ENCODE peak calls at places on chromosomes 7 and 10, in nine cellular contexts. One of them, this sample, is unnamed. For H3K27me3, the result is how much of the 10 kb centered on the place peaks cover.

GRCh38 chr7:44854644-44855364 is 6.9 kb upstream of the H2AZ2 start:
- DNase-seq in cardiac muscle cell: no peak
- DNase-seq in upper lobe of right lung: no peak
- DNase-seq in left ventricle myocardium inferior: no peak
- DNase-seq in body of pancreas: no peak
- DNase-seq in PC-3: no peak
- DNase-seq in mesendoderm: no peak
- DNase-seq in esophagus squamous epithelium: no peak
- DNase-seq in WERI-Rb-1: no peak
- DNase-seq in this sample: no peak

GRCh38 chr10:78937388-78937787 is 131.4 kb upstream of the ZMIZ1 start:
- DNase-seq in mesendoderm: no peak
- DNase-seq in upper lobe of right lung: peak
- DNase-seq in body of pancreas: no peak
- DNase-seq in PC-3: peak
- DNase-seq in WERI-Rb-1: no peak
- DNase-seq in esophagus squamous epithelium: no peak
- DNase-seq in left ventricle myocardium inferior: no peak
- DNase-seq in cardiac muscle cell: peak
- DNase-seq in this sample: no peak

GRCh38 chr10:87751274-87751673 is 66.8 kb downstream of the ATAD1 start:
- DNase-seq in PC-3: no peak
- DNase-seq in left ventricle myocardium inferior: no peak
- DNase-seq in esophagus squamous epithelium: no peak
- DNase-seq in cardiac muscle cell: no peak
- DNase-seq in WERI-Rb-1: no peak
- DNase-seq in mesendoderm: no peak
- DNase-seq in body of pancreas: no peak
- DNase-seq in upper lobe of right lung: no peak
- DNase-seq in this sample: no peak

GRCh38 chr7:129468087-129468486 is 33.9 kb downstream of the STRIP2 start:
- DNase-seq in left ventricle myocardium inferior: no peak
- DNase-seq in mesendoderm: no peak
- DNase-seq in PC-3: no peak
- DNase-seq in WERI-Rb-1: no peak
- DNase-seq in cardiac muscle cell: peak
- DNase-seq in body of pancreas: no peak
- DNase-seq in upper lobe of right lung: no peak
- DNase-seq in esophagus squamous epithelium: no peak
- DNase-seq in this sample: no peak

GRCh38 chr7:43649755-43650274 is 66.9 kb downstream of the STK17A start:
- DNase-seq in upper lobe of right lung: no peak
- DNase-seq in WERI-Rb-1: no peak
- DNase-seq in left ventricle myocardium inferior: no peak
- DNase-seq in esophagus squamous epithelium: no peak
- DNase-seq in body of pancreas: no peak
- DNase-seq in mesendoderm: peak
- DNase-seq in PC-3: peak
- DNase-seq in cardiac muscle cell: no peak
- DNase-seq in this sample: no peak

GRCh38 chr7:70372768-70373241 is 759.1 kb upstream of the GALNT17 start:
- DNase-seq in upper lobe of right lung: no peak
- DNase-seq in esophagus squamous epithelium: no peak
- DNase-seq in cardiac muscle cell: no peak
- DNase-seq in PC-3: no peak
- DNase-seq in left ventricle myocardium inferior: no peak
- DNase-seq in body of pancreas: no peak
- DNase-seq in mesendoderm: peak
- DNase-seq in WERI-Rb-1: no peak
- DNase-seq in this sample: no peak

GRCh38 chr10:88913803-88914202 is 33.8 kb downstream of the STAMBPL1 start:
- DNase-seq in upper lobe of right lung: no peak
- DNase-seq in left ventricle myocardium inferior: no peak
- DNase-seq in body of pancreas: no peak
- DNase-seq in mesendoderm: no peak
- DNase-seq in cardiac muscle cell: peak
- DNase-seq in PC-3: no peak
- DNase-seq in WERI-Rb-1: no peak
- DNase-seq in esophagus squamous epithelium: no peak
- DNase-seq in this sample: no peak

GRCh38 chr7:1030444-1031070 is 13.8 kb upstream of the GPR146 start:
- DNase-seq in upper lobe of right lung: no peak
- DNase-seq in body of pancreas: no peak
- DNase-seq in esophagus squamous epithelium: no peak
- DNase-seq in mesendoderm: no peak
- DNase-seq in cardiac muscle cell: no peak
- DNase-seq in WERI-Rb-1: no peak
- DNase-seq in left ventricle myocardium inferior: no peak
- DNase-seq in PC-3: no peak
- DNase-seq in this sample: no peak

GRCh38 chr7:39587393-39587792 is 21.2 kb downstream of the YAE1 start:
- DNase-seq in body of pancreas: no peak
- DNase-seq in WERI-Rb-1: no peak
- DNase-seq in upper lobe of right lung: no peak
- DNase-seq in cardiac muscle cell: no peak
- DNase-seq in esophagus squamous epithelium: no peak
- DNase-seq in mesendoderm: no peak
- DNase-seq in left ventricle myocardium inferior: no peak
- DNase-seq in PC-3: peak
- DNase-seq in this sample: no peak

GRCh38 chr7:158976849-158977593 is 120.7 kb downstream of the DYNC2I1 start:
- DNase-seq in upper lobe of right lung: peak
- DNase-seq in mesendoderm: peak
- DNase-seq in esophagus squamous epithelium: peak
- DNase-seq in left ventricle myocardium inferior: peak
- DNase-seq in WERI-Rb-1: peak
- DNase-seq in body of pancreas: peak
- DNase-seq in PC-3: peak
- DNase-seq in cardiac muscle cell: peak
- DNase-seq in this sample: peak
- H3K27me3 ChIP-seq in upper lobe of right lung: under half
- H3K27me3 ChIP-seq in mesendoderm: under half
- H3K27me3 ChIP-seq in esophagus squamous epithelium: under half
- H3K27me3 ChIP-seq in left ventricle myocardium inferior: under half
- H3K27me3 ChIP-seq in WERI-Rb-1: under half
- H3K27me3 ChIP-seq in body of pancreas: under half
- H3K27me3 ChIP-seq in PC-3: under half
- H3K27me3 ChIP-seq in cardiac muscle cell: under half
- H3K27me3 ChIP-seq in this sample: under half

DNA sequence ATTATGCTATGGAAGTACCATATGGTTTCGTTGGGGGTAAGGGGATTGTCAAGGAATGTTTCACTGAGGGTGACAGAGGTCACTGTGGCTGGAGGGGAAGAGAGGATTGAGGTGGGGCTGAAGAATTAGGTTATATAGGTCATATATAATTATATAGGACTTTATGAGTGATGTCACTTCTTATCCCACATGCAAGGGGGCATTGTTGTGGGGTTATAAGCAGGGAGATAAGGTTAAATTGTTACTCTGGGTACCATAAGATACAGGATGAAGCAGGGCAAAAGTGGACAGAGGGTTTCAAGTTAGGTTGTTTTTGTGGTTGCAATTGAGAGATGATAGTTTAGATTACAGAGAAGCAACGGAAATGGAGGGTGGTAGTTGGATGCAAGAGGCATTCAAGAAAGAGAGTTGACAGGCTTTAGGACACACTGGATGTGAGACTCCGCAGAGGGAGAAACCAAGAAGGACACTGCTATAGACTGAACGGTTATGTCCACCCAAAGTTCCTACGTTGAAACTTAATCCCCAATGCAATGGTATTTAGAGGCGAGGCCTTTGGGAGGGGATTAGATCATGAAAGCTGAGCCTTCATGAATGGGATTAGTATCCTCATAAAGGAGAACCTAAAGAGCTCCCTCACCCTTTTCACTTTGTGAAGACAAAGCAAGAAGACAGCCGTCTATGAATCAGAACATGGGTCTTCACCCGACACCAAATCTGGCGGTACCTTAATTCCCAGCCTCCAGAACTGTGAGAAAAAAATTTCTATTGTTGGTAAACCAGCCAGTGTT is 7.0 kb upstream of the PRR15 start:
- DNase-seq in WERI-Rb-1: no peak
- DNase-seq in body of pancreas: no peak
- DNase-seq in cardiac muscle cell: no peak
- DNase-seq in PC-3: peak
- DNase-seq in left ventricle myocardium inferior: no peak
- DNase-seq in upper lobe of right lung: no peak
- DNase-seq in esophagus squamous epithelium: no peak
- DNase-seq in mesendoderm: no peak
- DNase-seq in this sample: no peak
- H3K27me3 ChIP-seq in WERI-Rb-1: under half
- H3K27me3 ChIP-seq in body of pancreas: under half
- H3K27me3 ChIP-seq in cardiac muscle cell: under half
- H3K27me3 ChIP-seq in PC-3: under half
- H3K27me3 ChIP-seq in left ventricle myocardium inferior: under half
- H3K27me3 ChIP-seq in upper lobe of right lung: under half
- H3K27me3 ChIP-seq in esophagus squamous epithelium: under half
- H3K27me3 ChIP-seq in mesendoderm: under half
- H3K27me3 ChIP-seq in this sample: under half

DNA sequence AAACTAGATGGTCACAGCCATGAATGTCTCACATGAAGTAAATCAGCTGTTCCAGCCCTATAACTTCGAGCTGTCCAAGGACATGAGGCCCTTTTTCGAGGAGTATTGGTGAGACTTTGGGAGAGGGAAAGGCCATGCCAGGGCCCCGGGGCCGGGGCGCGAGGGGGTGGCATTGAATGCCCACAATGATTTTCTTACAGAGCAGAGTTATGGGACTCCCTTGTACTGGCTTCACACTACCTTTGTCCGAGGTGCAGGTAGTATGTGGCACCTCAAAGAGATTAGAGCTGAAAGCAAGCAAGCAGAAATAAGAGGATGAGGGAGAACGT is 407 bp downstream of the ELOVL3 start:
- DNase-seq in esophagus squamous epithelium: no peak
- DNase-seq in WERI-Rb-1: no peak
- DNase-seq in upper lobe of right lung: no peak
- DNase-seq in PC-3: no peak
- DNase-seq in cardiac muscle cell: no peak
- DNase-seq in body of pancreas: no peak
- DNase-seq in mesendoderm: no peak
- DNase-seq in left ventricle myocardium inferior: no peak
- DNase-seq in this sample: no peak
- H3K27me3 ChIP-seq in esophagus squamous epithelium: under half
- H3K27me3 ChIP-seq in WERI-Rb-1: under half
- H3K27me3 ChIP-seq in upper lobe of right lung: under half
- H3K27me3 ChIP-seq in PC-3: under half
- H3K27me3 ChIP-seq in cardiac muscle cell: half or more
- H3K27me3 ChIP-seq in body of pancreas: under half
- H3K27me3 ChIP-seq in mesendoderm: under half
- H3K27me3 ChIP-seq in left ventricle myocardium inferior: under half
- H3K27me3 ChIP-seq in this sample: half or more

GRCh38 chr10:8057636-8058273 is 3.3 kb downstream of the GATA3 start:
- DNase-seq in WERI-Rb-1: no peak
- DNase-seq in PC-3: no peak
- DNase-seq in mesendoderm: peak
- DNase-seq in body of pancreas: no peak
- DNase-seq in esophagus squamous epithelium: no peak
- DNase-seq in cardiac muscle cell: no peak
- DNase-seq in left ventricle myocardium inferior: no peak
- DNase-seq in upper lobe of right lung: no peak
- DNase-seq in this sample: peak
- H3K27me3 ChIP-seq in WERI-Rb-1: under half
- H3K27me3 ChIP-seq in PC-3: under half
- H3K27me3 ChIP-seq in mesendoderm: under half
- H3K27me3 ChIP-seq in body of pancreas: under half
- H3K27me3 ChIP-seq in esophagus squamous epithelium: under half
- H3K27me3 ChIP-seq in cardiac muscle cell: under half
- H3K27me3 ChIP-seq in left ventricle myocardium inferior: half or more
- H3K27me3 ChIP-seq in upper lobe of right lung: half or more
- H3K27me3 ChIP-seq in this sample: half or more

DNA sequence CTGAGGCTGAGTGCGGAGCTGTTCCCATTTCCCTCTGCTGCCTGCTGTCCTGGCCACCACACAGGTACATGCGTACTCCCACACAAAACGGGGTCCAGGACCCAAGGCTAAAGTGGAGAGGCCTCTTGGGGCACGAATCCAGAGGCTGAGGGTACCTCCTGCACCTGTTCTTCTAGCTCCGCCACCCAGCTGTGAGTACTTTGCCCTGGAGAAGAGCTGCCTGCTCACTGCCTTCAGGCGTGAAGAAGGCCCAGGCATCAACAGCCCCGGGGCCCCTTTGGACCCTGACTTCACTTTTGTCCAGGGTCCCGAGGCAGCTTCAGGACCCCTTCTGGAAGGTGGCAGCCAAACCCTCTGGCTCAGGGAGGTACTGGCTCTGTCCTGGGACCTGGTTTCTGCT is 88.6 kb downstream of the HIF1AN start:
- DNase-seq in esophagus squamous epithelium: no peak
- DNase-seq in PC-3: no peak
- DNase-seq in WERI-Rb-1: no peak
- DNase-seq in upper lobe of right lung: peak
- DNase-seq in body of pancreas: no peak
- DNase-seq in cardiac muscle cell: no peak
- DNase-seq in left ventricle myocardium inferior: no peak
- DNase-seq in mesendoderm: no peak
- DNase-seq in this sample: no peak
- H3K27me3 ChIP-seq in esophagus squamous epithelium: under half
- H3K27me3 ChIP-seq in PC-3: half or more
- H3K27me3 ChIP-seq in WERI-Rb-1: half or more
- H3K27me3 ChIP-seq in upper lobe of right lung: half or more
- H3K27me3 ChIP-seq in body of pancreas: under half
- H3K27me3 ChIP-seq in cardiac muscle cell: under half
- H3K27me3 ChIP-seq in left ventricle myocardium inferior: half or more
- H3K27me3 ChIP-seq in mesendoderm: under half
- H3K27me3 ChIP-seq in this sample: under half

GRCh38 chr10:132580617-132581016 is 43.0 kb downstream of the INPP5A start:
- DNase-seq in mesendoderm: no peak
- DNase-seq in left ventricle myocardium inferior: no peak
- DNase-seq in esophagus squamous epithelium: no peak
- DNase-seq in upper lobe of right lung: no peak
- DNase-seq in cardiac muscle cell: no peak
- DNase-seq in PC-3: no peak
- DNase-seq in WERI-Rb-1: no peak
- DNase-seq in body of pancreas: no peak
- DNase-seq in this sample: no peak
- H3K27me3 ChIP-seq in mesendoderm: under half
- H3K27me3 ChIP-seq in left ventricle myocardium inferior: under half
- H3K27me3 ChIP-seq in esophagus squamous epithelium: under half
- H3K27me3 ChIP-seq in upper lobe of right lung: under half
- H3K27me3 ChIP-seq in cardiac muscle cell: under half
- H3K27me3 ChIP-seq in PC-3: under half
- H3K27me3 ChIP-seq in WERI-Rb-1: under half
- H3K27me3 ChIP-seq in body of pancreas: under half
- H3K27me3 ChIP-seq in this sample: under half